ENCODE peak calls at places on chromosomes 11 and 22, in eight cellular contexts. U is NCI-H1436; F is HepG2; X is NCI-H1105 treated with DMSO at 0.1 percent for 48 hours; S is NCI-H2171; Q is HFFc6; I is posterior vena cava; N is activated CD4-positive, alpha-beta T cell treated with anti-CD3 and anti-CD28 coated beads, Interleukin-2, amount 50 U/mL, for 48 hours. D is an unnamed sample.
A peak's percentile ranks its signal among the peaks of the same experiment; 100 is the strongest.

GRCh38 chr22:46454910-46455269 is 82.5 kb downstream of the CELSR1 start:
- DNase-seq in U (no peak), F (no peak), X (no peak), S (no peak), Q (peak; percentile 10), I (no peak), N (no peak), D (no peak)

GRCh38 chr22:48391171-48391711 is 1436.4 kb downstream of the BRD1 start:
- DNase-seq in U (no peak), F (no peak), X (no peak), S (no peak), Q (no peak), I (no peak), N (no peak), D (no peak)

GRCh38 chr11:13090228-13090708 is 81.2 kb downstream of the RASSF10 start:
- DNase-seq in U (no peak), F (no peak), X (no peak), S (no peak), Q (no peak), I (no peak), N (no peak), D (no peak)

GRCh38 chr11:127073621-127074020 is 73.1 kb upstream of the KIRREL3 start:
- DNase-seq in U (no peak), F (no peak), X (no peak), S (no peak), Q (no peak), I (no peak), N (no peak), D (no peak)

GRCh38 chr11:13972033-13972910 is 9.7 kb downstream of the SPON1 start:
- DNase-seq in U (no peak), F (no peak), X (no peak), S (no peak), Q (no peak), I (no peak), N (no peak), D (no peak)

GRCh38 chr11:8796926-8797325 is 114.1 kb upstream of the AKIP1 start:
- DNase-seq in U (no peak), F (no peak), X (no peak), S (no peak), Q (no peak), I (no peak), N (no peak), D (no peak)

GRCh38 chr22:30821863-30822215 is 127.2 kb downstream of the OSBP2 start:
- DNase-seq in U (no peak), F (no peak), X (no peak), S (no peak), Q (no peak), I (no peak), N (no peak), D (no peak)

GRCh38 chr11:96342971-96343711 is at the start of gene MAML2:
- DNase-seq in U (peak; percentile 91), F (peak; percentile 83), X (peak; percentile 91), S (peak; percentile 84), Q (peak; percentile 91), I (peak; percentile 97), N (peak; percentile 93), D (peak; percentile 88)

GRCh38 chr11:70637186-70637800 is 239.0 kb downstream of the CTTN start:
- DNase-seq in U (no peak), F (no peak), X (no peak), S (no peak), Q (no peak), I (no peak), N (no peak), D (no peak)

GRCh38 chr11:67291481-67292381 is 2.6 kb downstream of the ANKRD13D start:
- DNase-seq in U (no peak), F (no peak), X (no peak), S (no peak), Q (no peak), I (peak; percentile 77), N (no peak), D (no peak)

GRCh38 chr22:43171607-43172006 is 15.3 kb downstream of the TTLL12 start:
- DNase-seq in U (no peak), F (no peak), X (no peak), S (no peak), Q (no peak), I (no peak), N (no peak), D (no peak)

GRCh38 chr11:3164138-3164539 is 971 bp downstream of the OSBPL5 start:
- DNase-seq in U (no peak), F (no peak), X (no peak), S (no peak), Q (no peak), I (peak; percentile 70), N (no peak), D (no peak)

GRCh38 chr22:36764060-36764459 is 11.9 kb downstream of the IFT27 start:
- DNase-seq in U (no peak), F (no peak), X (no peak), S (no peak), Q (no peak), I (no peak), N (no peak), D (no peak)

GRCh38 chr11:3231851-3232744 is at the start of gene MRGPRE:
- DNase-seq in U (peak; percentile 1), F (no peak), X (no peak), S (peak; percentile 51), Q (no peak), I (peak; percentile 77), N (no peak), D (no peak)

GRCh38 chr11:98793276-98793675 is 227.5 kb upstream of the CNTN5 start:
- DNase-seq in U (no peak), F (no peak), X (no peak), S (no peak), Q (no peak), I (peak; percentile 54), N (no peak), D (no peak)

GRCh38 chr22:39973656-39974055 is 13.5 kb downstream of the TMA7B start:
- DNase-seq in U (no peak), F (no peak), X (no peak), S (no peak), Q (no peak), I (no peak), N (no peak), D (no peak)

GRCh38 chr11:15690326-15690725 is 575.6 kb downstream of the INSC start:
- DNase-seq in U (no peak), F (no peak), X (no peak), S (no peak), Q (no peak), I (no peak), N (no peak), D (no peak)

GRCh38 chr11:68903631-68904457 is at the start of the genes IGHMBP2 and MRPL21:
- DNase-seq in U (peak; percentile 75), F (peak; percentile 62), X (peak; percentile 71), S (peak; percentile 81), Q (peak; percentile 66), I (peak; percentile 97), N (peak; percentile 86), D (peak; percentile 73)

GRCh38 chr11:112302226-112302868 is 41.7 kb upstream of the PLET1 start:
- DNase-seq in U (no peak), F (no peak), X (no peak), S (no peak), Q (peak; percentile 41), I (no peak), N (no peak), D (no peak)

GRCh38 chr11:19117760-19118097 is 761 bp downstream of the ZDHHC13 start:
- DNase-seq in U (no peak), F (no peak), X (no peak), S (no peak), Q (peak; percentile 25), I (no peak), N (no peak), D (no peak)

D was measured in NCI-H2081.